ENCODE peak calls at places on chromosomes 13 and 19, in four cellular contexts. S, Y, B and G are unnamed samples. For H3K4me1, the result is how much of the 10 kb centered on the place peaks cover.

GRCh38 chr13:49086711-49087110 is 111.0 kb downstream of the FNDC3A start:
- DNase-seq in B (no peak), S (no peak), Y (peak), G (peak)

GRCh38 chr13:29548722-29549446 is 46.6 kb downstream of the SLC7A1 start:
- DNase-seq in Y (peak), S (no peak), B (no peak), G (no peak)

GRCh38 chr19:58033741-58034475 is at the start of gene ZSCAN1:
- DNase-seq in Y (peak), S (no peak), B (peak), G (peak)

GRCh38 chr13:75357576-75358295 is 124.2 kb downstream of the TBC1D4 start:
- DNase-seq in B (no peak), Y (peak), S (peak), G (peak)

GRCh38 chr13:62919491-62919890 is 1503.8 kb upstream of the PCDH20 start:
- DNase-seq in B (no peak), Y (no peak), S (no peak), G (no peak)

GRCh38 chr19:19584356-19584755 is 34.1 kb downstream of the PBX4 start:
- DNase-seq in S (no peak), Y (no peak), B (no peak), G (no peak)

GRCh38 chr19:13842294-13843103 is 34.4 kb upstream of the NANOS3 start:
- DNase-seq in B (peak), S (peak), Y (peak), G (no peak)

GRCh38 chr19:42246143-42246868 is 3.9 kb upstream of the GSK3A start:
- DNase-seq in S (no peak), Y (peak), B (peak), G (peak)

GRCh38 chr13:29676941-29677452 is 81.5 kb upstream of the SLC7A1 start:
- DNase-seq in S (no peak), Y (no peak), B (no peak), G (peak)

GRCh38 chr13:50626031-50626643 is 217.4 kb downstream of the DLEU7 start:
- DNase-seq in B (no peak), S (no peak), Y (no peak), G (peak)

GRCh38 chr19:7267792-7268736 is 26.1 kb downstream of the INSR start:
- DNase-seq in S (no peak), B (no peak), Y (no peak), G (no peak)

GRCh38 chr13:51549050-51549449 is 35.2 kb upstream of the WDFY2 start:
- DNase-seq in S (no peak), B (no peak), Y (no peak), G (no peak)

GRCh38 chr13:58165617-58166016 is 534.1 kb downstream of the PCDH17 start:
- DNase-seq in B (no peak), Y (no peak), S (no peak), G (no peak)

GRCh38 chr13:33806470-33807248 is 11.3 kb upstream of the RFC3 start:
- DNase-seq in B (no peak), S (no peak), Y (no peak), G (no peak)

GRCh38 chr13:79936368-79937136 is 404.4 kb downstream of the SPRY2 start:
- DNase-seq in Y (peak), B (no peak), S (no peak), G (peak)

GRCh38 chr13:79646880-79647279 is 165.9 kb downstream of the NDFIP2 start:
- DNase-seq in Y (no peak), B (no peak), S (no peak), G (no peak)

GRCh38 chr19:54426291-54426918 is 11.1 kb downstream of the TTYH1 start:
- DNase-seq in S (no peak), Y (no peak), B (no peak), G (no peak)

GRCh38 chr13:107208889-107209288 is 641.0 kb upstream of the ARGLU1 start:
- DNase-seq in S (no peak), B (no peak), Y (no peak), G (no peak)

GRCh38 chr19:40257096-40257517 is 28.0 kb downstream of the AKT2 start:
- DNase-seq in S (no peak), B (peak), Y (no peak), G (peak)

GRCh38 chr19:11639245-11639601 is 41.9 kb downstream of the ZNF627 start:
- DNase-seq in B (no peak), S (no peak), Y (no peak), G (no peak)

GRCh38 chr19:1634242-1634937 is 18.0 kb downstream of the TCF3 start:
- DNase-seq in Y (no peak), B (no peak), S (no peak), G (no peak)

GRCh38 chr13:107625648-107626047 is 589.7 kb downstream of the LIG4 start:
- DNase-seq in S (no peak), B (no peak), Y (no peak), G (no peak)

GRCh38 chr19:7442423-7442822 is 46.4 kb downstream of the PEX11G start:
- DNase-seq in S (no peak), B (no peak), Y (peak), G (no peak)

GRCh38 chr13:48110930-48111721 is 16.2 kb upstream of the MED4 start:
- DNase-seq in S (no peak), Y (no peak), B (no peak), G (no peak)

GRCh38 chr13:83136660-83137059 is 745.6 kb downstream of the SLITRK1 start:
- DNase-seq in B (no peak), Y (no peak), S (no peak), G (no peak)

GRCh38 chr13:101308247-101309013 is 107.9 kb downstream of the NALCN start:
- DNase-seq in S (no peak), Y (no peak), B (no peak), G (no peak)

GRCh38 chr13:22825186-22825585 is 355.6 kb upstream of the SGCG start:
- DNase-seq in Y (no peak), S (no peak), B (no peak), G (no peak)

GRCh38 chr13:24605923-24606372 is 74.3 kb upstream of the ATP12A start:
- DNase-seq in Y (peak), B (no peak), S (no peak), G (peak)

DNA sequence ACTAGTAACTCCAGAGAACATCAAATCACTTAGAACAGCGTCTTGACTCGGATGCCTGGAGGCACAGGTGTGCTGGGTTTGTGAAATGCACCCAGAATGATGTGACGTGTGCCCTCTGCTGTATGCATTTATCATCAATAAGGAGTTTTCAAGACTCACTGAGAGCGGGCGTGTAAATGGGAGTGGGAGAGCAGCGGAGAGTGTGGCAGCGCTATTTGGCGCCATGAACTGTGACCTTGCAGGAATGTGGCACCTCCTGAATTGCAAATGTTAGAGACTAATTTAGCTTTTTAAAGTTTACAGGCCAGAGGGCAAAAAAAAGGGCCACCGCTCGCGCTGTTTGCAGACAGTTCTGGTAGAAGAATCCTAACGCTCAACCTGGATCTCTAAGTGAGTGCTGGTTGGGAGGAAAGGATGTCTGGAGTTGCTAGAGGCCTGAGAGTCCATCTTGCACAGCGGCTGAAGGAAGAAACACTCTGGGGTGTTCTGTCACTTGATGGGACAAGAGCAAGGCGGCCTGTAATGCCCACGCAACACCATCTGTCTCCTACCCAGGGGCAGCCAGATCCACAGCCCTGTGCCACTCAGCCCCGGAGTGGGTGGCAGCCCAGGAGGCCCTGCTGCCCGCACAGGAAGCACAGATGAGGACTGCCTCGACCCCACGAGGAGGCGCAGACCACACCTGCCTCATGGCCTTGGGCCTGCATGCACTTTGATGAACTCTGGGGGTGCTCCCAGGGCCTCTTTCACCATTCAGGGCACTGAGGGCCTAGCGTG is 19.7 kb downstream of the RANBP3 start:
- DNase-seq in S (no peak), Y (no peak), B (no peak), G (no peak)
- H3K4me1 ChIP-seq in S (half or more), Y (half or more), B (half or more), G (under half)

GRCh38 chr19:28522545-28522922 is 690.4 kb downstream of the UQCRFS1 start:
- DNase-seq in Y (no peak), B (no peak), S (no peak), G (no peak)

GRCh38 chr19:28530406-28531035 is 682.4 kb downstream of the UQCRFS1 start:
- DNase-seq in Y (no peak), S (no peak), B (no peak), G (no peak)

GRCh38 chr19:28521614-28522544 is 691.1 kb downstream of the UQCRFS1 start:
- DNase-seq in B (no peak), S (no peak), Y (no peak), G (no peak)

GRCh38 chr19:28523619-28524018 is 689.3 kb downstream of the UQCRFS1 start:
- DNase-seq in S (no peak), Y (no peak), B (no peak), G (no peak)

DNA sequence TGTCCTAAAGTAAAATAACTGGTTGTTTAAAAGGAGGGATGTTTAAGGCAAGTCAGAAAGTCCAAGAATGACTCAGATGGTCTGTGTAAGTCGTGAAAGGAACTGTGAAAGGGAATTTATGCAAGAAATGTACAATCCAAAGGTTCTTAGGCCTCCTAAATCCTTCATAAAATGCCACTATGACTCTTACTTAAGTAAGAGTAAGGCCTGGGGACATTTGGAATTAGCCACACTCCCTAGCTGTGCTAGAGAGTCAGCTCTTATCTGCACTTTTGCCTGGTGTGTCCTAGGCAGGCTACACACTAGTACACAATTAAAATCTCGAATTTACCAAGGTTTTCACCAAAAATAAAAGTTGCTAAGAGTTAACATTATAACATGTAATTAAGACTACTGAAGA is 686.9 kb downstream of the UQCRFS1 start:
- DNase-seq in S (no peak), B (no peak), Y (no peak), G (no peak)
- H3K27ac ChIP-seq in S (no peak), B (no peak), Y (no peak), G (no peak)

GRCh38 chr13:65414187-65414586 is 1815.9 kb downstream of the PCDH9 start:
- DNase-seq in B (no peak), Y (no peak), S (no peak), G (no peak)
- TF ChIP-seq CTCF in B (no peak), Y (no peak), S (no peak), G (no peak)

DNA sequence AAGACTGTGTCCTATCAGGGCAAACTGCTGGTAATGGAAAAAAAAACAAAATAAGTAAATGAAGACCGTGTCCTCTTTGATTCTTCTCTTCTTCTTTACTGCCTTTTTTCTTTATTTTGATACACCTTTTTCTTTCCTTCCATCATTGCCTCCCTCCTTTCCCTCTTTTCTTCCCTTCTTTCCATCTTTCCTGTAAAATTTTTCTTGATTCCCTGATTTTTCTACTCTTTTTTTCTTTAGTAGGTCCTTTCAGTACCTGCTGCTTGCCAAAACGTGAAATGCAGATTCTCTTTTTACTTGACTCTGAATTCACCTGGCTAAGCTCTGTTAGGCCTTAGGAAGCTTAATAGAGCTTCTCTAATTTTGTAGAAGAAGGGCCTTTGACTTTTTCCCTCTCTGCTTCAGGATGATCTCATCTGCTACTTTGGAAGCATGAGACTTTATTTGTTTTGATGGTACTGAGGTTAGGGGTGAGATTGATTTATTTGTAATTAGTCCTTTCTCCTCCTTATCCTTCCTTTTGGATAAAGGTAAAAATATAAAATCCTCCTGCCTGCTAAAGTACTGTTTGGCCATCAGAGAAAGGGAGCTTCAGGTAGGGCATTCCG is 19.2 kb downstream of the LSM14A start:
- DNase-seq in Y (no peak), S (no peak), B (no peak), G (no peak)
- H3K4me1 ChIP-seq in Y (under half), S (under half), B (under half), G (under half)

DNA sequence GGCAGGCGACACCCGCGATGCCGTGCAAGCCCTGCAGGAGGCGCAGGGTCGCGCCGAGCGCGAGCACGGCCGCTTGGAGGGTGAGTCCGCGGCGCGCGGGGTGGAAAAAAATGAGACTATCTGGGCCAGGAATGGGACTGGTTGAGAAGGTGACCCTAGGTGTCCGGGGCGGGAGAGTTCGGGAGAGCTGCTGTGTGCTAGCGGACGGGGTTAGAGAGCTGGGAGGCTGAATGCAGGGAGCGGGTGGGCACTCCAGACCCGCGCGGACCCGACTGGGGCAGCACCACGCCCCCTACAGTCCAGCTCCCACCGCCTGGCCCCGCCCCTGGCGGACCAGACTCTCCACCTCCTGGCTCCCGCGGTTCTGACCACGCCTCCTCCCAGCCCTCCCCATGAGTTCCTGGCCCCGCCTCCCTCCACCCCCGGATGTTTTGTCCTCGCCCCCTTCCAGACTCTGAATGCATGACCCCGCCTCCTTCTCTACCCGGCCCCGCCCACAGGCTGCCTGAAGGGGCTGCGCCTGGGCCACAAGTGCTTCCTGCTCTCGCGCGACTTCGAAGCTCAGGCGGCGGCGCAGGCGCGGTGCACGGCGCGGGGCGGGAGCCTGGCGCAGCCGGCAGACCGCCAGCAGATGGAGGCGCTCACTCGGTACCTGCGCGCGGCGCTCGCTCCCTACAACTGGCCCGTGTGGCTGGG is 1.5 kb downstream of the CLEC11A start:
- DNase-seq in S (peak), Y (peak), B (peak), G (peak)
- H3K27ac ChIP-seq in S (peak), Y (peak), B (no peak), G (no peak)

GRCh38 chr19:3651684-3652083 is 25.1 kb upstream of the CACTIN start:
- DNase-seq in Y (no peak), S (no peak), B (no peak), G (no peak)
- TF ChIP-seq CTCF in Y (no peak), S (no peak), B (no peak), G (no peak)

GRCh38 chr19:16586477-16586871 is 14.3 kb upstream of the SLC35E1 start:
- DNase-seq in Y (no peak), B (no peak), S (no peak), G (no peak)
- H3K4me1 ChIP-seq in Y (half or more), B (under half), S (half or more), G (under half)